ENCODE peak calls at places on chromosomes 6 and 20, in four cellular contexts. F, O, V and S are unnamed samples.

GRCh38 chr6:152609125-152609670 is 28.0 kb downstream of the SYNE1 start:
- DNase-seq in F (no peak), O (no peak), V (no peak), S (no peak)

GRCh38 chr6:103122766-103123601 is 1729.5 kb downstream of the GRIK2 start:
- DNase-seq in F (peak; percentile 58), O (peak; percentile 38), V (peak; percentile 85), S (no peak)

GRCh38 chr20:36162272-36162966 is 7.9 kb downstream of the EPB41L1 start:
- DNase-seq in F (no peak), O (peak; percentile 69), V (no peak), S (no peak)

GRCh38 chr6:13485923-13486557 is 1.4 kb downstream of the GFOD1 start:
- DNase-seq in F (no peak), O (peak; percentile 21), V (peak; percentile 25), S (no peak)

GRCh38 chr6:56996401-56996800 is 41.5 kb downstream of the BEND6 start:
- DNase-seq in F (no peak), O (no peak), V (no peak), S (no peak)

GRCh38 chr6:107237992-107238660 is 122.8 kb upstream of the BEND3 start:
- DNase-seq in F (no peak), O (no peak), V (no peak), S (no peak)

GRCh38 chr20:19012671-19013070 is 199.1 kb downstream of the SCP2D1 start:
- DNase-seq in F (no peak), O (peak; percentile 47), V (no peak), S (no peak)

GRCh38 chr6:87772597-87773530 is 70.8 kb upstream of the AKIRIN2 start:
- DNase-seq in F (no peak), O (peak; percentile 62), V (no peak), S (no peak)

GRCh38 chr20:50561379-50562078 is 51.3 kb downstream of the PTPN1 start:
- DNase-seq in F (no peak), O (peak; percentile 71), V (no peak), S (no peak)

GRCh38 chr20:51497542-51498467 is 44.7 kb downstream of the NFATC2 start:
- DNase-seq in F (no peak), O (peak; percentile 63), V (no peak), S (peak; percentile 48)

GRCh38 chr6:118391086-118391485 is 157.0 kb upstream of the PLN start:
- DNase-seq in F (no peak), O (no peak), V (no peak), S (no peak)

GRCh38 chr6:85864453-85865401 is 222.0 kb upstream of the SYNCRIP start:
- DNase-seq in F (no peak), O (peak; percentile 49), V (no peak), S (no peak)

GRCh38 chr6:107731422-107732319 is 92.4 kb downstream of the SCML4 start:
- DNase-seq in F (no peak), O (no peak), V (no peak), S (no peak)

GRCh38 chr6:48714286-48715049 is 603.5 kb upstream of the PTCHD4 start:
- DNase-seq in F (no peak), O (no peak), V (no peak), S (no peak)

GRCh38 chr20:45842169-45842812 is 8.7 kb downstream of the SNX21 start:
- DNase-seq in F (no peak), O (no peak), V (no peak), S (no peak)

GRCh38 chr6:110518281-110518623 is 41.8 kb upstream of the SLC22A16 start:
- DNase-seq in F (no peak), O (no peak), V (no peak), S (no peak)

DNA sequence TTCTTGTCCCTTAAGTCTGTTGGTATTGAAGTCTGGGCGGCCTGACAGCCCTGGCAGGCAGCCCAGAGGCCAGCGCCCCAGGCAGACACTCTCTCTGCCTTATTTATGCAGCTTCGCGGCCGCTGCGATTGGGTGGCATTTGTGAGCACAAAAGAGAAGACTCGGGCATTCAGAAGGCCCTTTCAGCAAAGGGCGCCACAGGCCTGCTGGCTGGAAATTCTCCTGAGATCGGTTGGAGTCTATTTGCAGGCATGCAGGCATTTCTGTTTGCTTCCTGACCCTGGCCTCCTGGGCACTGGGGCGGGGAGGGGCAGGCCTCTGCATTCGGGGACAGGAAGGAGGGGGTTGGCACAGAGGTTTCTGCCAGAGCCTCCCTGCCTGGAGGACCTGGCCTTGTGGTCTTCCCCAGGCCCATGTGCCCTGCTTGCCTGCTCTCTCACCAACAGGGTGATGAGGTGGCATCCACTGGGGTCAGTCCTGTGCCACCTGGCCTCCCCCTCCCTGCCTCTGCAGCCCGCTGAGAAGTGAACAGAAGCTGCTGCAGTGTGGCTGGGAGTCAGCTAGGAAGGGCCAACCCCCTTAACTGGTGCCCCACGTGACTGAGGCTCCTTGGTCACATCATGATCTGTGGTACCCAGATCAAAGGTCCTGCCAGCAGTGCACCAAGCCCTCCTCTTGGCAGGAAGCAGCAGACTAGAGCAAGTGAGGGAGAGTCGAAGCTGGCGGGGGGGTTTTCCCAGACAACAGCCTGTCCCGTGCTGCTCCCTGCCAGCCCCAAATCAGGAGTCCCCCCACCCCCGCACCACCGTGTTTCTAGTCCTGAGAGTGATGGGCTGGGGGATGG is 16.6 kb upstream of the CCDC167 start:
- DNase-seq in F (no peak), O (peak; percentile 78), V (no peak), S (peak; percentile 69)
- TF ChIP-seq CTCF in F (no peak), O (no peak), V (no peak), S (no peak)

GRCh38 chr20:56552911-56553629 is 20.0 kb downstream of the FAM209B start:
- DNase-seq in F (no peak), O (no peak), V (no peak), S (no peak)

GRCh38 chr20:56551571-56551970 is 18.5 kb downstream of the FAM209B start:
- DNase-seq in F (no peak), O (no peak), V (no peak), S (no peak)

GRCh38 chr20:56558968-56559367 is 25.9 kb downstream of the FAM209B start:
- DNase-seq in F (no peak), O (no peak), V (no peak), S (no peak)

DNA sequence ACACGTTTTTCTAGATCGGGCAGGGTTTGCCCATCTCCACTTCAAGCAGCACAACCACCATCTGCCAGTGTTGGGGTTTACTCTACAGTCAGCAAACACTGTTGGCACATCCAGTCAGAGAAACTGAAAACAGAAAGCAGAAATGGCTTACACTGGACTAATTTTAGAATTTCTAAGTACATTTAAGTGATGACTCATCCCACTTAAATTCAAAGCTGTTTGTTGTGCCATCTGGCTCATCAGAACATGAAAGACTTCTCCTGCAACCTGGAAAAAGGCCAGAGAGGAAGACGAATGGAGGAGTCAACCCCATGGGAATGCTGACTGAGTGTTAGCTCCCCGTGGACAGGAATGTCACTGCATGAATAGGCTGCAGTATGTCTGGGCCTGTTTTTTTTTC is 21.8 kb downstream of the FAM209B start:
- DNase-seq in F (no peak), O (peak; percentile 79), V (no peak), S (no peak)
- TF ChIP-seq CTCF in F (no peak), O (no peak), V (no peak), S (no peak)

GRCh38 chr20:63546256-63546655 is 1.3 kb downstream of the SRMS start:
- DNase-seq in F (no peak), O (no peak), V (no peak), S (no peak)
- TF ChIP-seq CTCF in F (no peak), O (no peak), V (no peak), S (no peak)

GRCh38 chr20:9246731-9247130 is 177.8 kb downstream of the PLCB4 start:
- DNase-seq in F (no peak), O (no peak), V (no peak), S (no peak)

GRCh38 chr20:9236408-9236912 is 167.6 kb downstream of the PLCB4 start:
- DNase-seq in F (no peak), O (no peak), V (no peak), S (no peak)

GRCh38 chr20:9241721-9242427 is 173.0 kb downstream of the PLCB4 start:
- DNase-seq in F (no peak), O (no peak), V (no peak), S (no peak)

GRCh38 chr20:9244811-9245210 is 175.9 kb downstream of the PLCB4 start:
- DNase-seq in F (no peak), O (no peak), V (no peak), S (no peak)

GRCh38 chr20:9241232-9241692 is 172.4 kb downstream of the PLCB4 start:
- DNase-seq in F (no peak), O (no peak), V (no peak), S (no peak)
- TF ChIP-seq CTCF in F (no peak), O (no peak), V (no peak), S (no peak)